ENCODE peak calls at places on chromosome 2, in four cellular contexts. One of them, this sample, is unnamed.

GRCh38 chr2:218448934-218449333 is 30.0 kb downstream of the VIL1 start:
- DNase-seq in transverse colon: peak; percentile 26
- DNase-seq in upper lobe of right lung: no peak
- DNase-seq in IMR-90: peak; percentile 45
- DNase-seq in this sample: no peak

GRCh38 chr2:172859821-172860707 is 124.4 kb downstream of the RAPGEF4 start:
- DNase-seq in transverse colon: no peak
- DNase-seq in upper lobe of right lung: no peak
- DNase-seq in IMR-90: no peak
- DNase-seq in this sample: no peak

GRCh38 chr2:171159326-171160118 is 1.2 kb downstream of the TLK1 start:
- DNase-seq in transverse colon: peak; percentile 49
- DNase-seq in upper lobe of right lung: no peak
- DNase-seq in IMR-90: peak; percentile 80
- DNase-seq in this sample: peak; percentile 80

GRCh38 chr2:169676357-169676756 is 17.8 kb downstream of the CFAP210 start:
- DNase-seq in transverse colon: no peak
- DNase-seq in upper lobe of right lung: no peak
- DNase-seq in IMR-90: no peak
- DNase-seq in this sample: no peak

GRCh38 chr2:180707867-180708205 is 272.6 kb upstream of the UBE2E3 start:
- DNase-seq in transverse colon: peak; percentile 14
- DNase-seq in upper lobe of right lung: no peak
- DNase-seq in IMR-90: peak; percentile 92
- DNase-seq in this sample: no peak

GRCh38 chr2:88265352-88265960 is 95.3 kb downstream of the THNSL2 start:
- DNase-seq in transverse colon: no peak
- DNase-seq in upper lobe of right lung: no peak
- DNase-seq in IMR-90: peak; percentile 5
- DNase-seq in this sample: no peak

GRCh38 chr2:190805126-190805525 is 75.5 kb upstream of the GLS start:
- DNase-seq in transverse colon: no peak
- DNase-seq in upper lobe of right lung: no peak
- DNase-seq in IMR-90: no peak
- DNase-seq in this sample: no peak

GRCh38 chr2:25165992-25166618 is 2.3 kb downstream of the POMC start:
- DNase-seq in transverse colon: peak; percentile 68
- DNase-seq in upper lobe of right lung: no peak
- DNase-seq in IMR-90: no peak
- DNase-seq in this sample: peak; percentile 87

GRCh38 chr2:22867921-22868320 is 517.1 kb upstream of the KLHL29 start:
- DNase-seq in transverse colon: no peak
- DNase-seq in upper lobe of right lung: no peak
- DNase-seq in IMR-90: no peak
- DNase-seq in this sample: no peak

GRCh38 chr2:111624401-111625156 is 259.4 kb downstream of the ANAPC1 start:
- DNase-seq in transverse colon: no peak
- DNase-seq in upper lobe of right lung: no peak
- DNase-seq in IMR-90: peak; percentile 86
- DNase-seq in this sample: no peak

GRCh38 chr2:74313497-74313896 is 29.7 kb downstream of the SLC4A5 start:
- DNase-seq in transverse colon: no peak
- DNase-seq in upper lobe of right lung: no peak
- DNase-seq in IMR-90: no peak
- DNase-seq in this sample: no peak
- H3K27ac ChIP-seq in transverse colon: no peak overlapping the region
- H3K27ac ChIP-seq in upper lobe of right lung: no peak overlapping the region
- H3K27ac ChIP-seq in IMR-90: no peak overlapping the region
- H3K27ac ChIP-seq in this sample: no peak overlapping the region

GRCh38 chr2:161163438-161163837 is 3.2 kb downstream of the TANK start:
- DNase-seq in transverse colon: no peak
- DNase-seq in upper lobe of right lung: no peak
- DNase-seq in IMR-90: no peak
- DNase-seq in this sample: no peak
- H3K4me1 ChIP-seq in transverse colon: peaks cover 19% of the 10 kb centered on the region
- H3K4me1 ChIP-seq in upper lobe of right lung: peaks cover 58% of the 10 kb centered on the region
- H3K4me1 ChIP-seq in IMR-90: peaks cover 8% of the 10 kb centered on the region
- H3K4me1 ChIP-seq in this sample: no peaks in the 10 kb centered on the region

DNA sequence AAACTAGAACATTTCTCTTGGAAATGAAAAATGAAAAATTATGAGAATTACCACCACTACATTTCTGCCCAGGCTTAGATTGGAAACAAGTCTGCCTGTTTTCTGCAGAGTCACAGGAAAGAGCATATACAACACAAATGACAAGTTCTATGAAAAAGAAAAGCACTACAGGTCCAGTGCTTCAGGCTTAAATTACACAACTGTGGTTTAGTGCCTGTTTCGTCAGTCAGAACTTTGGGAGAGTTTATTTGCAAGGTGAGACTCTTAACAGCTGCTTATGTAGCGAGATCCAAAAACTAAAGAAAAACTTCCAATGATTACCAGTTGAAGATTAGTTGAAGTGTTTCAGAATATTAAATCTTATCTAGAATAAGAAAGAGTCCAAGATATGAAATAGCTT is 68.8 kb downstream of the RTN4 start:
- DNase-seq in transverse colon: no peak
- DNase-seq in upper lobe of right lung: no peak
- DNase-seq in IMR-90: no peak
- DNase-seq in this sample: no peak
- H3K27ac ChIP-seq in transverse colon: no peak overlapping the region
- H3K27ac ChIP-seq in upper lobe of right lung: peak overlapping the region; percentile 13
- H3K27ac ChIP-seq in IMR-90: no peak overlapping the region
- H3K27ac ChIP-seq in this sample: no peak overlapping the region

GRCh38 chr2:239245107-239245506 is 155.7 kb downstream of the HDAC4 start:
- DNase-seq in transverse colon: no peak
- DNase-seq in upper lobe of right lung: no peak
- DNase-seq in IMR-90: no peak
- DNase-seq in this sample: no peak
- H3K4me1 ChIP-seq in transverse colon: peaks cover 67% of the 10 kb centered on the region
- H3K4me1 ChIP-seq in upper lobe of right lung: peaks cover 41% of the 10 kb centered on the region
- H3K4me1 ChIP-seq in IMR-90: peaks cover 16% of the 10 kb centered on the region
- H3K4me1 ChIP-seq in this sample: peaks cover 1% of the 10 kb centered on the region

GRCh38 chr2:8076453-8077284 is 605.2 kb upstream of the ID2 start:
- DNase-seq in transverse colon: no peak
- DNase-seq in upper lobe of right lung: no peak
- DNase-seq in IMR-90: no peak
- DNase-seq in this sample: no peak
- H3K27ac ChIP-seq in transverse colon: no peak overlapping the region
- H3K27ac ChIP-seq in upper lobe of right lung: no peak overlapping the region
- H3K27ac ChIP-seq in IMR-90: no peak overlapping the region
- H3K27ac ChIP-seq in this sample: no peak overlapping the region